ENCODE peak calls at places on chromosomes 7 and 10, in six cellular contexts. B is uterus, Q is H1, S is testis, P is ovary, A is esophagus squamous epithelium. O is an unnamed sample. For H3K4me1, the result is how much of the 10 kb centered on the place peaks cover.

GRCh38 chr7:100369105-100369504 is 4.2 kb upstream of the PILRA start:
- DNase-seq in P (no peak), A (no peak), B (no peak), S (peak), Q (no peak), O (no peak)

GRCh38 chr7:106277976-106278375 is 6.8 kb downstream of the NAMPT start:
- DNase-seq in Q (no peak), B (no peak), S (no peak), A (no peak), P (no peak), O (no peak)

GRCh38 chr10:100186253-100186780 is 488 bp upstream of the ERLIN1 start:
- DNase-seq in S (peak), Q (no peak), P (no peak), B (peak), A (no peak), O (peak)

GRCh38 chr10:124093076-124093773 is at the start of gene CHST15:
- DNase-seq in P (peak), S (peak), B (no peak), A (no peak), Q (peak), O (no peak)

GRCh38 chr10:73625004-73625883 is 16.0 kb downstream of the MYOZ1 start:
- DNase-seq in A (no peak), B (no peak), S (peak), Q (no peak), P (no peak), O (no peak)

GRCh38 chr7:68409851-68410250 is 1188.4 kb upstream of the AUTS2 start:
- DNase-seq in B (no peak), A (no peak), Q (no peak), P (no peak), S (no peak), O (no peak)

GRCh38 chr10:74880041-74880440 is 53.6 kb downstream of the KAT6B start:
- DNase-seq in B (no peak), A (no peak), Q (no peak), P (no peak), S (no peak), O (no peak)

GRCh38 chr10:3902054-3902808 is 117.2 kb upstream of the KLF6 start:
- DNase-seq in P (no peak), B (no peak), A (no peak), Q (no peak), S (no peak), O (no peak)

GRCh38 chr10:107740962-107741690 is 576.6 kb upstream of the SORCS1 start:
- DNase-seq in B (no peak), Q (no peak), A (no peak), S (no peak), P (no peak), O (no peak)

GRCh38 chr7:131170440-131171105 is 157.1 kb upstream of the MKLN1 start:
- DNase-seq in P (no peak), B (no peak), S (no peak), A (no peak), Q (no peak), O (no peak)

GRCh38 chr10:133378251-133379096 is 588 bp upstream of the PAOX start:
- DNase-seq in Q (no peak), P (peak), A (no peak), B (peak), S (peak), O (peak)

GRCh38 chr10:50576995-50577394 is 46.8 kb downstream of the SGMS1 start:
- DNase-seq in Q (no peak), S (no peak), P (no peak), A (no peak), B (no peak), O (no peak)

GRCh38 chr10:104337985-104338735 is at the start of gene ITPRIP:
- DNase-seq in B (peak), Q (no peak), P (peak), A (peak), S (peak), O (peak)

GRCh38 chr7:148698397-148699023 is at the start of gene CUL1:
- DNase-seq in S (peak), B (peak), P (peak), Q (peak), A (peak), O (peak)

GRCh38 chr7:115689941-115690340 is 340.6 kb downstream of the TFEC start:
- DNase-seq in P (no peak), Q (no peak), A (no peak), B (no peak), S (no peak), O (no peak)

GRCh38 chr7:34823650-34824258 is 165.7 kb downstream of the NPSR1 start:
- DNase-seq in B (no peak), S (peak), A (no peak), Q (no peak), P (no peak), O (no peak)

GRCh38 chr7:92785923-92786322 is 50.5 kb downstream of the CDK6 start:
- DNase-seq in S (no peak), B (no peak), A (no peak), Q (no peak), P (no peak), O (no peak)

GRCh38 chr10:9081988-9082387 is 1027.5 kb downstream of the GATA3 start:
- DNase-seq in S (no peak), A (no peak), Q (no peak), P (no peak), B (no peak), O (no peak)

GRCh38 chr10:124493191-124493936 is 31.7 kb downstream of the LHPP start:
- DNase-seq in A (no peak), S (no peak), P (no peak), Q (no peak), B (no peak), O (no peak)

DNA sequence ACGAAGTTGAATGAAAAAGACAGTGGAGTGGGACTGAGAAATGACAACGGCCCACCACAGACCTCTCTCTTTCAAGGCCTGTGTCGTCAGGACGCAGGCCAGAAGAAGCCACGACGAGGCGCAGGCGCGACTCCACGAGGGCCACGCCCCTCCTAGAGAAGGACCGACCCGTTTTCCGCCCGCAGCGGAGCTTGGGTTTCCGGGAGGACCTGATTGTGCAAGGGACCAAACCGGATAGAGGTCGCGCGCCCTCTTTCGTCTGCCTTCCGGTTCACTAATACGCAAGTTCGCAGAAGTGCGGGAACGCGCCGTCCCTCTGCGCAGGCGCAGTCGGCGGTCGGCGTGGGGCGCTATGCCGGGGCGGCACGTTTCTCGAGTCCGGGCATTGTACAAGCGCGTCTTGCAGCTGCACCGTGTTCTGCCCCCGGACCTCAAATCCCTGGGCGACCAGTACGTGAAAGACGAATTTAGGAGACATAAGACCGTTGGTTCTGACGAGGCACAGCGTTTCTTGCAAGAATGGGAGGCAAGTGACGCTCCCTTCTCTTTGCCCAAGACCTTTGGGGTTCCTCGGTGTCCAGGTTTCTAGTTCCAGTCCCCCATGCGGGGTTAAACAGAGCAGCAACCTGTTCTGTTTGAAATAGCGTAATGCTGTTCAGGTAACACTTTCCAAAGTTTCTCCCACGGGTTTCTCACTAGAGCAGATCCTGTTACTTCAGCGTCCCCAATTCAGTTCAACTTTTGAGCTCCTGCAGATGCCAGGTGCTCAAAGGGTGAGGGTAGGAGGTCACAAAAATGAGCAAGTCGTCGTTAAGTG is at the start of gene SDHAF3:
- DNase-seq in P (peak), A (peak), Q (peak), B (peak), S (peak), O (peak)
- TF ChIP-seq POLR2A in P (peak), A (peak), Q (peak), B (peak), S (peak), O (peak)

DNA sequence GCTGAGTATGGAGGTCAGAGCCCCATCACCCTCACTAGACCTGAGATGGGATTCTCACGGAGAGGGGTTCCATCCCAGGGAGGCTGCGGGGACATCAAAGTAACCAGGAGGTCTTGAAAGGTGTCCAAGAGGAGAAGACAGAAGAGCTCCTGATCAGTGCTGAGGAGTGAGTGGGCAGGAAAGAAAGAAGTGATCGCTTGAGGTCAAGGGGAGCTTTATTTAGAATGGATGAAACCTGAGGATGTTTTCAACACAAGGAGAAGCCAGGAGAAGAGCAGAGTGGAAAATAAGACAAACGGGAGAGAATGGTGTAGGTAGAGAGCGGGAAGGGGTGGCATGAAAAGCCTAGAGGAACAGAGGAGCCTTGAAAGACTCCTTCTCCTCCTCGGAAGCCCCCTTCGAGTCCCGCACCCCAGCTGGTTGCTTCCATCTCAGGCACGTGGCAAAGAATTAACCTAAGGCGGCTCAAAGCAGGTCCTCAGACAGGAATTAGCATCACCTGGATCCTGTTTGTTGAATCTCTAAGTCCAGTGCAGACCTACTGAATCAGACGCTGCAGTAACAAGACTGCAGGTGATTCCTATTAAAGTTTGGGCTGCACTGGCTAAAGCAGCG is 5.8 kb downstream of the SVIL start:
- DNase-seq in P (no peak), B (no peak), A (no peak), Q (no peak), S (no peak), O (no peak)
- H3K4me1 ChIP-seq in P (under half), B (under half), A (half or more), Q (under half), S (under half), O (under half)

GRCh38 chr10:61765176-61766087 is 102.7 kb downstream of the CABCOCO1 start:
- DNase-seq in B (no peak), P (no peak), Q (no peak), A (no peak), S (no peak), O (no peak)
- H3K4me3 ChIP-seq in B (no peak), P (no peak), Q (no peak), A (no peak), S (no peak), O (no peak)

DNA sequence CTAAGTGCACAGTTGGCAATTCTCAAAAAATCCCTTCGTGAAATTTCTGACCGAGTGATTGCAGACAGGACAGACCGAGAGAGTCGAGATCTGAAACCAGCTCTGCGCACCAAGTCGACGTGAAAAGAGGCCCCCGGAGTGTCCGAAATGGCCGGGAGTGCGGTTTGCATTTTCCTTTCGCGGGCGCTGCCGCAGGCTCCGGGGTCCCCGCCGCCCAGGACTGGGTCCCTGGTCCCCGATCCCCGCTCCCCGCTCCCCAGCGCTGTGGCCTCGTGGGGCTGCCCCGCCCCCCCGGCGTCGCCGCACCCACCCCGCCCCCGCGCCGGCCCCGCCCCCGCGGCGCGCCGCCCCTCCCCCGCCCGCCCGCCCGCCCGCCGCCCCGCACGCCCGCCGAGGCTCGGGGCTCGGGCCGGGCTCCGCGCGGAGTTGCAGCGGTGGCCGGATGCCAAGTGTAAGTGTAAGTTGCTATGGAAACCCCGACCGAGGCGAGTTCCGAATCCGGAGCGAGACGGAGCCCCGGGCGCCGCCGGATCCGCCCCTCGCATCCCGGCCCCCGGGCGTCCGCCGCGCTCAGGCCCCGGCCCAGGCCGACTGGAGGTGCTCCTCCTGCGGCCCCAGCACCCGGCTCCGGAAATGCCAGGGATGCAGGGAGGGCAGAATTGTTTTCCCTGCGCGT is 4.5 kb downstream of the BMI1 start:
- DNase-seq in S (peak), Q (no peak), A (no peak), P (peak), B (peak), O (no peak)
- TF ChIP-seq POLR2A in S (no peak), Q (no peak), A (no peak), P (no peak), B (no peak), O (no peak)

GRCh38 chr7:25028370-25028971 is 48.5 kb upstream of the OSBPL3 start:
- DNase-seq in Q (no peak), B (no peak), A (no peak), S (no peak), P (no peak), O (no peak)
- H3K4me1 ChIP-seq in Q (under half), B (under half), A (under half), S (under half), P (under half), O (under half)

DNA sequence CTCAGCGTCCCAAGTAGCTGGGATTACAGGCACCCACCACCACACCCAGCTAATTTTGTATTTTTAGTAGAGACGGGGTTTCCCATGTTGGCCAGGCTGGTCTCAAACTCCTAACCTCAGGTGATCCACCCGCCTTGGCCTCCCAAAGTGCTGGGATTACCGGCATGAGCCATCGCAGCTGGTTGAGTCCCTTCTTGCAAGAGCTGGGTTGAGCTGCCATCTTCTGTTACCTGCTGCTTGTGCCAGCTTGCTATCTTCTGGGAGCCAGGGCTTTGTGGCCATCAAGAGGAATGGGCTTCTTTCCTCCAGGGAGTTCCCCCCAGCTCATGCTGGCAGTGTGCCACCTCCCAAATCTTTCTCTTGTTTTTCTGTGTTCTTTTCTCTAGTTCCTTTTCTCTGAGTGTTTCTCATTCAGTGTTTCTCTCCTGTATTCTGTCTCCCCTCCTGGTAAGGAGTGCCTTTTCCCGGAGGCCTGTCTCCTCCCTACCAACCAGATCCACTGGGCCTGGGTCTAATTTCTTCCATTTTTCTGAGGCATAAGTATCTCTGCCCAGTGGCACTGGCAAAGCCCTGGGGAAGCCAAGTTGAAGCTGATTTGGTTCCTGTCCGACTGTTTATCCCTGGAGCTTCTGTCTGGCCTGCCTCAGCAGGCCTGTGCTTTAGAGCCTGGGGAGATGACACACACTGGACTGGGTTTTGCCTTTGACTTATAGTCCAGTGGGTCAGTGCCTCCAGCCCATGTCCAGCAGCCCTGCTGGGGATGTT is 3.7 kb downstream of the DBNL start:
- DNase-seq in Q (no peak), B (peak), P (no peak), S (no peak), A (no peak), O (no peak)
- H3K4me3 ChIP-seq in Q (no peak), B (no peak), P (no peak), S (no peak), A (no peak), O (no peak)

GRCh38 chr10:23106508-23106907 is 11.1 kb downstream of the MSRB2 start:
- DNase-seq in S (no peak), A (no peak), P (no peak), B (no peak), Q (no peak), O (no peak)
- TF ChIP-seq POLR2A in S (no peak), A (no peak), P (no peak), B (no peak), Q (no peak), O (no peak)

DNA sequence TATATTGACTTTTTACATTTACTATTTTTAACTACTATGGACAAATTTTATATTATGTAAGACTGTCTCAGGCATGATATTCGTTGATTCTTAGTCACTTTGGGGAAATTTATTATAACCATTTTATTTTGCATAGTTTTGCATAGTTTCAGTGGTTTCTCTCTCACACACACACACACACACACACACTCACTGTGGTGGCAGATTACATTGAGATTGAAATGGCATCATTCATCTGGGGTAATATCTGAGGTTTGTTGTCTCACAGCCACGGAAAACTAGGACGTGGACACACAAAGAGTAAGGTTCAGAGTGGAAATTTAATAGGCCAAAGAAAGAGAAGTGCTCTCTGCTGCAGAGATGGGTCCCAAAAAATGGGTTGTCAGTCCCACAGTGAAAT is 17.1 kb upstream of the TAS2R41 start:
- DNase-seq in A (no peak), B (no peak), Q (no peak), S (no peak), P (no peak), O (no peak)
- H3K4me1 ChIP-seq in A (under half), B (under half), Q (under half), S (under half), P (under half), O (under half)

GRCh38 chr7:121395494-121395960 is 581 bp downstream of the FAM3C start:
- DNase-seq in B (no peak), Q (no peak), S (peak), P (peak), A (no peak), O (no peak)
- H3K4me3 ChIP-seq in B (peak), Q (peak), S (peak), P (peak), A (peak), O (peak)